ENCODE peak calls at places on chromosomes 4 and X, in four cellular contexts. M is upper lobe of left lung, P is Panc1, B is HCT116. S is an unnamed sample.

GRCh38 chr4:156195914-156196313 is 242.2 kb upstream of the CTSO start:
- ATAC-seq in M (no peak), P (no peak), B (no peak), S (no peak)

GRCh38 chr4:71287305-71287704 is 51.5 kb upstream of the SLC4A4 start:
- ATAC-seq in B (no peak), P (no peak), M (no peak), S (no peak)

GRCh38 chrX:115460565-115460888 is 100.4 kb upstream of the PLS3 start:
- ATAC-seq in B (no peak), M (no peak), P (no peak), S (no peak)

GRCh38 chrX:71540801-71541545 is 8.1 kb downstream of the OGT start:
- ATAC-seq in B (no peak), P (no peak), M (no peak), S (no peak)

GRCh38 chrX:132694331-132694823 is 205.5 kb upstream of the MBNL3 start:
- ATAC-seq in M (no peak), B (no peak), P (no peak), S (no peak)

GRCh38 chrX:155956099-155956498 is 41.4 kb upstream of the IL9R start:
- ATAC-seq in M (no peak), P (no peak), B (no peak), S (no peak)

GRCh38 chrX:92247076-92247475 is 467.9 kb downstream of the PCDH11X start:
- ATAC-seq in B (no peak), P (no peak), M (no peak), S (no peak)

GRCh38 chr4:123599061-123599919 is 202.7 kb downstream of the SPRY1 start:
- ATAC-seq in M (peak), P (no peak), B (no peak), S (peak)

GRCh38 chr4:39614487-39615162 is 24.0 kb downstream of the SMIM14 start:
- ATAC-seq in B (no peak), P (peak), M (no peak), S (peak)

GRCh38 chrX:107076158-107076557 is 42.5 kb downstream of the RBM41 start:
- ATAC-seq in M (no peak), B (no peak), P (no peak), S (no peak)

GRCh38 chr4:147837435-147837834 is 105.5 kb downstream of the ARHGAP10 start:
- ATAC-seq in M (no peak), B (peak), P (no peak), S (peak)

GRCh38 chrX:46376246-46376885 is 168.9 kb downstream of the ZNF674 start:
- ATAC-seq in M (no peak), B (peak), P (peak), S (no peak)

GRCh38 chrX:31006027-31006426 is 65.8 kb downstream of the FTHL17 start:
- ATAC-seq in P (no peak), M (no peak), B (no peak), S (no peak)

GRCh38 chr4:6750302-6751221 is 32.0 kb upstream of the KIAA0232 start:
- ATAC-seq in P (peak), M (no peak), B (no peak), S (no peak)

GRCh38 chr4:74156521-74156920 is 1.4 kb upstream of the MTHFD2L start:
- ATAC-seq in M (no peak), P (no peak), B (no peak), S (no peak)

GRCh38 chr4:114481856-114482255 is 116.8 kb upstream of the UGT8 start:
- ATAC-seq in M (no peak), B (no peak), P (no peak), S (no peak)

GRCh38 chr4:38514465-38515146 is 149.4 kb upstream of the KLF3 start:
- ATAC-seq in M (no peak), B (no peak), P (no peak), S (no peak)

GRCh38 chrX:64570204-64570603 is 175.0 kb upstream of the MTMR8 start:
- ATAC-seq in M (no peak), B (no peak), P (no peak), S (no peak)

GRCh38 chr4:107897823-107898222 is 33.5 kb upstream of the CYP2U1 start:
- ATAC-seq in B (no peak), P (no peak), M (no peak), S (no peak)

GRCh38 chrX:17848545-17849265 is 12.4 kb downstream of the RAI2 start:
- ATAC-seq in M (no peak), B (no peak), P (no peak), S (no peak)

GRCh38 chr4:152936446-152937279 is 540 bp downstream of the FHDC1 start:
- ATAC-seq in B (peak), P (peak), M (peak), S (peak)

GRCh38 chr4:186260117-186260503 is 5.9 kb upstream of the F11 start:
- ATAC-seq in P (no peak), M (no peak), B (no peak), S (no peak)

GRCh38 chr4:175622887-175623286 is 189.2 kb downstream of the GPM6A start:
- ATAC-seq in P (no peak), B (peak), M (no peak), S (no peak)

GRCh38 chr4:165394275-165394674 is 15.5 kb downstream of the CPE start:
- ATAC-seq in P (no peak), M (no peak), B (no peak), S (no peak)

GRCh38 chr4:5043579-5043978 is 7.7 kb upstream of the STK32B start:
- ATAC-seq in B (peak), P (no peak), M (no peak), S (no peak)

GRCh38 chr4:150962245-150962644 is 52.8 kb downstream of the LRBA start:
- ATAC-seq in B (no peak), P (no peak), M (no peak), S (no peak)

GRCh38 chr4:5573965-5574364 is 134.4 kb downstream of the EVC2 start:
- ATAC-seq in M (no peak), P (no peak), B (no peak), S (no peak)

GRCh38 chr4:176508780-176509331 is 189.1 kb downstream of the SPCS3 start:
- ATAC-seq in B (no peak), M (no peak), P (no peak), S (peak)

GRCh38 chr4:145097331-145097820 is 620 bp downstream of the ANAPC10 start:
- ATAC-seq in B (peak), M (no peak), P (no peak), S (no peak)

GRCh38 chrX:104567506-104567905 is 1.5 kb downstream of the IL1RAPL2 start:
- ATAC-seq in M (no peak), P (no peak), B (no peak), S (no peak)

GRCh38 chrX:136191171-136191570 is 43.8 kb downstream of the FHL1 start:
- ATAC-seq in P (no peak), M (no peak), B (no peak), S (peak)

GRCh38 chr4:155777971-155778710 is 19.3 kb downstream of the GUCY1B1 start:
- ATAC-seq in M (no peak), P (no peak), B (no peak), S (peak)

GRCh38 chr4:39576268-39576667 is 49.0 kb upstream of the UGDH start:
- ATAC-seq in M (no peak), P (no peak), B (no peak), S (no peak)

GRCh38 chr4:185874516-185875230 is 62.7 kb upstream of the SORBS2 start:
- ATAC-seq in M (no peak), P (no peak), B (no peak), S (no peak)

GRCh38 chrX:51851507-51852085 is 41.8 kb upstream of the MAGED1 start:
- ATAC-seq in M (no peak), B (no peak), P (no peak), S (no peak)

GRCh38 chr4:141329174-141329569 is 108.5 kb downstream of the ZNF330 start:
- ATAC-seq in B (no peak), P (no peak), M (no peak), S (peak)

GRCh38 chr4:1763550-1764080 is 29.5 kb upstream of the FGFR3 start:
- ATAC-seq in P (no peak), M (no peak), B (peak), S (peak)
- TF ChIP-seq CTCF in P (no peak), M (no peak), B (no peak), S (no peak)

DNA sequence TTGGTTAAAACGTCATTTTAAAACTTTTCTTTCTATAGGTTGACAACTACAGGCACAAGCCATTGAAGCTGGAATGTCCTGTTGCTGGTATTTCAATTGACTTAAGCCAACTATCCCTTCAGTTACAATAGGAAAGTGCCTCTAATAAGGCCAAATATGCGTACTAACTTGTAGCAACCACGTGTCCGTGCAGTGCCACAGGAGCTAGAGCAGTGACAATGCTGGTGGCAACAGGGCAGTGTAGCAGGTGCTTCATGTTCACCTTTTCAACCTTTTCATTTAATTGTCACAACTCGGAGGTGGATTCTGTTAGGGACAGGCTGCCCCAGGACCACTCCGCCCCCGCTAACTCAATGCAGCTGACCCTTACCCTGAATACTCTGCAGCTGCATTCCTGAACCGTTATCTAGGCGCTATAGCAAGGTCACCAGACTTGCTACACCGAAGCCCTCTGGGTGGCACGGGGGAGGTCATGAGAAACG is 37.7 kb downstream of the ERVMER34-1 start:
- ATAC-seq in M (no peak), P (no peak), B (no peak), S (no peak)
- TF ChIP-seq POLR2AphosphoS5 in M (no peak), P (no peak), B (peak), S (no peak)

DNA sequence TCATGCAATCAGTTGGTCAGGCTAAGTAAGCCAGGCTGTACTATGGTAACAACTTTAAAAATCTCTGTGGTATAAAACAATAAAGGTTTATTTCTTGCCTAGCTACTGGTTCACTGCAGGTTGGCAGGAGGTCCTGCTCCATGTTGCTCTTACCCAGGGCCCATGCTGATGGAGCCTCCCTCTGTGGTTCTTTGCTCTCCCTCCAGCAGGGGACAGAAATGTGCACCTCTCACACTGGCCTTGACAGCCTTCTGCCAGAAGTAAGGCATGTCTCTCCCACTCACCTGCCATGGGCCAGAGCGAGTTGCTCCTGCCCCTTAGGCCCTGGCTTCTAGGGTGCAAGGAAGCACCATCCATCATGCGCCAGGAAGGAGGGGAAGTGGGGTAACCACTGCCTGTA is 31.1 kb downstream of the CLDN22 start:
- ATAC-seq in M (no peak), B (peak), P (no peak), S (no peak)
- TF ChIP-seq CTCF in M (no peak), B (peak), P (no peak), S (no peak)

GRCh38 chrX:11663875-11664210 is 1.9 kb downstream of the ARHGAP6 start:
- ATAC-seq in M (no peak), P (no peak), B (no peak), S (no peak)
- TF ChIP-seq POLR2AphosphoS5 in M (no peak), P (no peak), B (no peak), S (no peak)

GRCh38 chr4:146507607-146508006 is 14.1 kb downstream of the SLC10A7 start:
- ATAC-seq in B (no peak), P (no peak), M (no peak), S (no peak)

GRCh38 chr4:146508229-146508939 is 13.4 kb downstream of the SLC10A7 start:
- ATAC-seq in M (no peak), B (no peak), P (no peak), S (no peak)

GRCh38 chr4:146511381-146511780 is 10.4 kb downstream of the SLC10A7 start:
- ATAC-seq in M (no peak), P (no peak), B (no peak), S (no peak)

GRCh38 chr4:146513548-146513947 is 8.2 kb downstream of the SLC10A7 start:
- ATAC-seq in B (no peak), P (no peak), M (no peak), S (no peak)

GRCh38 chr4:146510942-146511341 is 10.8 kb downstream of the SLC10A7 start:
- ATAC-seq in P (no peak), B (no peak), M (no peak), S (no peak)
- TF ChIP-seq CTCF in P (no peak), B (no peak), M (no peak), S (no peak)

DNA sequence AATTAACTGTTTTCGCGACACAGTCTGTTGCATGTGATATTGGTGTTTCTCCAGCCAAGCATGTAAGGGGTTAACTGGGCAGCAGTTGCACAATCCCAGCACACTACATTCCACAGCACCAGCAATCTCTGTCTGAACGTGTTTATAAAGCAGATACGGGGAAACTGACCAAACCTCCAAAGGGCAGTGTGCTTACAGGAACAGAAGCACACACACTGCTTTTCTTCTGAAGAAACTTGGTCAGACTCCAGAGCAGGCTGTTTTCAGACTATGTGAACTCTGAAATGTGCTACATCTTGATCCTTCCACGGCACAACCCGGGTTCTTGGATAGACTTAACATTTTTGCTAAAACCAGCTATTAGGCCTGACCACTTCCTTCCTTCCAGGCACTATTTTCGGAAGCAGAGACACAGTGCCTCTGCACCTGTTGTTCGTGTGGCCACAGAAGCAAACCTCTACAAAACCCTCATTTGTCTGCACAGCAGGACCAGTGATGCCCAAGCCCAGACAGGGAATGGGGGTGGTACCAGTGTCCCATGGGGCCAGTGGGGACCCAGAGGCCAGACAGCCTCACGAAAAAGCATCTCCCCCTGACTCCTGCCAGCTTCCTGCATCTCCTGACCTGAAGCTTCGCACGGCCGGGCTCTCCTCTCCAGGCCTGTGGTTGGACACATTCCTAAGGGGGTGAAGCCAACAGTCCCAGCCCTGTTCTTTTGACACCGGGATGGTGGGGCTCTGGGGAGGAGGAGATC is 90.1 kb downstream of the IRF2 start:
- ATAC-seq in P (peak), B (peak), M (peak), S (peak)
- TF ChIP-seq POLR2AphosphoS5 in P (peak), B (no peak), M (no peak), S (peak)

GRCh38 chrX:95071052-95071451 is 1397.0 kb downstream of the FAM133A start:
- ATAC-seq in M (no peak), P (no peak), B (no peak), S (no peak)
- TF ChIP-seq CTCF in M (no peak), P (no peak), B (no peak), S (no peak)

DNA sequence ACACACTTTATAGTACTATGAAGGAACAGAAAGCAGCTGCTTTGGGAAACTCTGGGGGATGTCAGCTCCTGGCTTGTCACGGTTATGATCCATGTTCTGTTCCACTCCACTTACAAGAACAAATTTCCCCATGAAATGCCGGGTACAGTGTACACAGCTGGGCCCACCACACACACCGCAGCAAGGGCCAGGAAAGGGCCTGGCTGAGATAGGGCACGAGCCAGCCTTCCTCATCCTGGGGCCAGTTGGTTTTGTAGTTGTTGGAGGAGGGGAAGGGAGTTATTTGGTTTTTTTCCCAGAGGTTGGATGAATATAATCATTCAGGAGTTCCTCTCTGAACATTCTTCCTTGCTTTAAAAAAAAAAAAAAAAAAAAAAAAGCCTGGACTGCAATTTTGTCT is 56.8 kb downstream of the SEPSECS start:
- ATAC-seq in M (no peak), P (no peak), B (no peak), S (peak)
- TF ChIP-seq POLR2AphosphoS5 in M (no peak), P (no peak), B (no peak), S (peak)